ENCODE peak calls at places on chromosomes 11 and 22, in ten cellular contexts. K is mammary epithelial cell, N is glutamatergic neuron, D is left ventricle myocardium inferior, O is bronchial epithelial cell, J is kidney epithelial cell, M is nephron progenitor cell, H is IMR-90, T is AG10803, R is cardiac fibroblast. X is an unnamed sample.

GRCh38 chr11:48087422-48087821 is 107.1 kb downstream of the PTPRJ start:
- DNase-seq in K (no peak), N (no peak), D (no peak), O (no peak), J (no peak), M (no peak), H (no peak), T (no peak), R (no peak), X (no peak)

GRCh38 chr11:115145316-115145715 is 358.9 kb downstream of the CADM1 start:
- DNase-seq in K (no peak), N (no peak), D (no peak), O (no peak), J (no peak), M (peak; percentile 30), H (no peak), T (no peak), R (no peak), X (no peak)

GRCh38 chr11:45698777-45699497 is 33.5 kb upstream of the CHST1 start:
- DNase-seq in K (no peak), N (no peak), D (no peak), O (no peak), J (no peak), M (no peak), H (no peak), T (no peak), R (no peak), X (no peak)

GRCh38 chr11:44746894-44747293 is 20.1 kb downstream of the TSPAN18 start:
- DNase-seq in K (no peak), N (no peak), D (peak; percentile 67), O (no peak), J (no peak), M (no peak), H (no peak), T (peak; percentile 35), R (no peak), X (no peak)

GRCh38 chr11:2121227-2122130 is 17.7 kb downstream of the IGF2 start:
- DNase-seq in K (no peak), N (peak; percentile 15), D (no peak), O (no peak), J (no peak), M (no peak), H (no peak), T (no peak), R (no peak), X (no peak)

GRCh38 chr22:24951942-24952836 is at the start of gene KIAA1671:
- DNase-seq in K (peak; percentile 78), N (peak; percentile 99), D (peak; percentile 85), O (peak; percentile 50), J (no peak), M (peak; percentile 99), H (peak; percentile 27), T (peak; percentile 40), R (peak; percentile 82), X (peak; percentile 84)

GRCh38 chr11:114172055-114172861 is 112.7 kb downstream of the ZBTB16 start:
- DNase-seq in K (no peak), N (no peak), D (no peak), O (no peak), J (no peak), M (no peak), H (no peak), T (no peak), R (no peak), X (no peak)

GRCh38 chr11:130881475-130882137 is 34.7 kb downstream of the SNX19 start:
- DNase-seq in K (no peak), N (no peak), D (no peak), O (no peak), J (no peak), M (no peak), H (no peak), T (no peak), R (no peak), X (no peak)

GRCh38 chr11:57425565-57426438 is 1.1 kb downstream of the SLC43A3 start:
- DNase-seq in K (peak; percentile 36), N (no peak), D (peak; percentile 65), O (peak; percentile 41), J (no peak), M (no peak), H (peak; percentile 14), T (peak; percentile 81), R (peak; percentile 63), X (peak; percentile 36)

GRCh38 chr11:76550781-76551180 is 106.0 kb downstream of the EMSY start:
- DNase-seq in K (no peak), N (no peak), D (no peak), O (no peak), J (no peak), M (no peak), H (no peak), T (no peak), R (no peak), X (no peak)

GRCh38 chr11:8707541-8708270 is 25.1 kb downstream of the RPL27A start:
- DNase-seq in K (no peak), N (no peak), D (peak; percentile 80), O (no peak), J (no peak), M (no peak), H (no peak), T (no peak), R (no peak), X (no peak)

GRCh38 chr11:96242191-96242845 is 100.7 kb downstream of the MAML2 start:
- DNase-seq in K (no peak), N (no peak), D (no peak), O (no peak), J (no peak), M (no peak), H (no peak), T (peak; percentile 56), R (peak; percentile 71), X (peak; percentile 72)

GRCh38 chr11:43360361-43361032 is 1.8 kb downstream of the TTC17 start:
- DNase-seq in K (no peak), N (no peak), D (no peak), O (no peak), J (no peak), M (no peak), H (peak; percentile 42), T (peak; percentile 25), R (peak; percentile 53), X (peak; percentile 10)

GRCh38 chr11:35650467-35650866 is 12.1 kb upstream of the TRIM44 start:
- DNase-seq in K (no peak), N (no peak), D (no peak), O (no peak), J (no peak), M (no peak), H (no peak), T (no peak), R (no peak), X (no peak)

GRCh38 chr22:35785181-35785923 is 67.7 kb downstream of the APOL5 start:
- DNase-seq in K (peak; percentile 10), N (no peak), D (no peak), O (peak; percentile 12), J (no peak), M (no peak), H (no peak), T (peak; percentile 71), R (peak; percentile 64), X (peak; percentile 36)

DNA sequence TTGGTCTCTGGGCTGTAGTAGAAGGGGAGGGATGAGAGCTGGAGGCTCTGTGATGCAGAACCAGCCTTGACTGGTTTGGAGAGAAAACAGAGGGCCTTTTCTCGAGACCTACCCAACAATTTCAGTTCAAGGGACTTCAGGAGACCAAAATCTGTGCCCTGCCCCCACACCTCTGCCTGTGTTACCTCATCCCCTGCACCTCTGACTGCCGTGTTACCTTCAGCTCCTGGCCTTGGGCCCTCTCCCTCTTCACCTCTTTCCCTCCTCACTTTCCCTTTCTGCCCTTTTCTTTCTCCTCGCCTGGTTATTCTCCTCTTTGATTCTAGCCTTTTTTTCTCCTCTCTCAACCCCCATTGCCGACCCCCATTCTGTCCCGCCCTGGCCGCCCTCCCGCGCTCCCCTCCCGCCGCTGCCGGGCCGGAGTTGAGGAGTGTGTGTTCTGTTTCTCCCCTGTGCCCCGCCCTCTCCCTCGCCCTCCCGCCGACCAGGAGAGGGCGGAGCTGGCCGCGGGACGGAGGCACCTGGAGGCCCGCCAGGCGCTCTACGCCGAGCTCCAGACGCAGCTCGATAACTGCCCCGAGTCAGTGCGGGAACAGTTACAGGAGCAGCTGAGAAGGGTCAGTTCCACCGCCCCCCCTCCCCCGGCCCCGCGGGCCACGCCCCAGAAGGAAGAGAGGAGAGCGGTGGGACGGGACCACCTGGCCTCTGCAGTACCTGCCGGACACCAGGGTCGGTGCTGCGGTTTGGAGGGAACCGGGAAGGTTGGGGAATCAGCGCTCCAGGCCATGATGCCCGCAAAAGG is 27.2 kb downstream of the PHLDB1 start:
- DNase-seq in K (peak; percentile 62), N (peak; percentile 71), D (peak; percentile 83), O (peak; percentile 47), J (no peak), M (peak; percentile 79), H (peak; percentile 55), T (peak; percentile 46), R (peak; percentile 81), X (peak; percentile 80)
- TF ChIP-seq CTCF in K (no peak), N (no peak), D (peak; percentile 39), O (peak; percentile 20), J (no peak), M (peak; percentile 18), H (no peak), T (no peak), R (no peak), X (no peak)

DNA sequence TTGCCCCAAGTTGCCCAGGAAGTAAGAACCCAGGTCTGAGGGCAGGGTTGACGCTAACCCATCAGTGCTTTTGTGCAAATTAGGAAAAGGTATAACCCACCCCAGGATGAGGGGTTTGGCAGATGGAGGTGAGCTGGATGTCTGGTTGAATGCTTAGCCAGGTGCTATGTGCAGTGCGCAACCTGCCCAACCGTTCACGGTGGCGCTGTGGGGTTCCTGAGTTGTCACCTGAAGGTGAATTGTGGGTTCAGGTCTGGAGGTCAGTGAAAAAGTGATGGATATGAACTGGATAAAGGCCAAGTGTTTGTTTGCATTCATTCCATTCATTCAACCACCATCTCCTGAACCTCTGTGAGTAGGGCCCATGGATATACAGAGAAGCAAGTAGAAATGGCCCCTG is 14.3 kb upstream of the LGALS2 start:
- DNase-seq in K (no peak), N (no peak), D (no peak), O (no peak), J (no peak), M (no peak), H (no peak), T (no peak), R (no peak), X (no peak)
- TF ChIP-seq CTCF in K (no peak), N (no peak), D (no peak), O (no peak), J (no peak), M (no peak), H (no peak), T (no peak), R (no peak), X (no peak)

DNA sequence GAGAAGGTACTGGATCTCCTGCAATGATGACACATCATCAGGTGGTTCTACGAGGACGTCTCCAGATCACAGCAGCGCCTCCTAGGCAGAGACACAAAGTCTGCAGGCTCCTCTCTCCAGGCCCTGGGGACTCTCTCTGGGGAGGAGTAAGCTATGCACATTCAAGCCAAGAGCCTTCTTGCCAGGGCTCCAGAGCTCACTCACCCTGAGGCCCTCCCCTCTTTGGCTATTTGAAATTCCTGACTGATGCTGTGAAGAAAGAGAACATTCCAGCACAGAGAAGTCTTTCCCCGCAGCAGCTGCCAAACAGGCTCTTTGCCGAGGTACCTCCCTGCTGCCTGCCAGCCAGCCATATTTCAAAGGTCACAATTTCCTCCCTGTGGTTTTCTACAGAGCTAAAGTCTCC is 204.9 kb downstream of the CSNK2A3 start:
- DNase-seq in K (peak; percentile 65), N (no peak), D (peak; percentile 77), O (peak; percentile 49), J (peak; percentile 16), M (peak; percentile 33), H (peak; percentile 74), T (peak; percentile 91), R (peak; percentile 93), X (peak; percentile 50)
- TF ChIP-seq CTCF in K (peak; percentile 49), N (no peak), D (peak; percentile 43), O (peak; percentile 22), J (no peak), M (no peak), H (peak; percentile 35), T (peak; percentile 54), R (peak; percentile 40), X (no peak)

GRCh38 chr22:17176715-17177114 is 17.6 kb upstream of the HDHD5 start:
- DNase-seq in K (no peak), N (no peak), D (no peak), O (no peak), J (no peak), M (no peak), H (no peak), T (no peak), R (no peak), X (no peak)
- TF ChIP-seq CTCF in K (no peak), N (no peak), D (no peak), O (no peak), J (no peak), M (no peak), H (no peak), T (no peak), R (no peak), X (no peak)